ENCODE peak calls at places on chromosomes 2 and 18, in eight cellular contexts. M is cardiac muscle cell; N is MM.1S; L is heart left ventricle; O is WERI-Rb-1; X is right atrium auricular region; W is IMR-90; V is naive thymus-derived CD4-positive, alpha-beta T cell. I is an unnamed sample.

GRCh38 chr2:56134861-56135260 is 48.9 kb upstream of the CCDC85A start:
- DNase-seq in M (no peak), N (no peak), L (no peak), O (no peak), X (no peak), W (no peak), V (no peak), I (no peak)

GRCh38 chr2:48504647-48505327 is 25.2 kb upstream of the STON1 start:
- DNase-seq in M (no peak), N (no peak), L (no peak), O (no peak), X (no peak), W (peak), V (no peak), I (no peak)

GRCh38 chr2:233153146-233153798 is 93.1 kb downstream of the INPP5D start:
- DNase-seq in M (no peak), N (no peak), L (no peak), O (no peak), X (no peak), W (no peak), V (no peak), I (no peak)

GRCh38 chr2:15923597-15923996 is 16.8 kb upstream of the MYCN start:
- DNase-seq in M (no peak), N (no peak), L (no peak), O (no peak), X (no peak), W (no peak), V (no peak), I (no peak)

GRCh38 chr2:238426568-238427434 is at the start of gene ASB1:
- DNase-seq in M (peak), N (peak), L (peak), O (peak), X (peak), W (peak), V (peak), I (peak)

GRCh38 chr2:203510256-203510940 is 24.7 kb downstream of the RAPH1 start:
- DNase-seq in M (no peak), N (no peak), L (no peak), O (no peak), X (no peak), W (no peak), V (no peak), I (no peak)

GRCh38 chr18:48795696-48796095 is 155.1 kb downstream of the SMAD7 start:
- DNase-seq in M (no peak), N (no peak), L (no peak), O (no peak), X (no peak), W (no peak), V (no peak), I (no peak)

GRCh38 chr2:204713211-204713610 is 167.9 kb downstream of the PARD3B start:
- DNase-seq in M (no peak), N (no peak), L (no peak), O (no peak), X (no peak), W (no peak), V (no peak), I (no peak)

GRCh38 chr2:38571186-38571585 is 31.5 kb downstream of the HNRNPLL start:
- DNase-seq in M (no peak), N (no peak), L (no peak), O (no peak), X (no peak), W (no peak), V (no peak), I (no peak)

GRCh38 chr18:8667846-8668245 is 37.5 kb upstream of the MTCL1 start:
- DNase-seq in M (no peak), N (no peak), L (no peak), O (no peak), X (no peak), W (peak), V (no peak), I (no peak)

GRCh38 chr2:129233751-129234406 is 745.6 kb upstream of the RAB6C start:
- DNase-seq in M (peak), N (no peak), L (no peak), O (peak), X (no peak), W (no peak), V (no peak), I (no peak)

GRCh38 chr2:9796056-9796792 is 47.0 kb upstream of the TAF1B start:
- DNase-seq in M (peak), N (no peak), L (peak), O (peak), X (no peak), W (no peak), V (no peak), I (no peak)

GRCh38 chr2:16623046-16623445 is 42.6 kb downstream of the CYRIA start:
- DNase-seq in M (no peak), N (no peak), L (no peak), O (no peak), X (no peak), W (peak), V (no peak), I (no peak)

DNA sequence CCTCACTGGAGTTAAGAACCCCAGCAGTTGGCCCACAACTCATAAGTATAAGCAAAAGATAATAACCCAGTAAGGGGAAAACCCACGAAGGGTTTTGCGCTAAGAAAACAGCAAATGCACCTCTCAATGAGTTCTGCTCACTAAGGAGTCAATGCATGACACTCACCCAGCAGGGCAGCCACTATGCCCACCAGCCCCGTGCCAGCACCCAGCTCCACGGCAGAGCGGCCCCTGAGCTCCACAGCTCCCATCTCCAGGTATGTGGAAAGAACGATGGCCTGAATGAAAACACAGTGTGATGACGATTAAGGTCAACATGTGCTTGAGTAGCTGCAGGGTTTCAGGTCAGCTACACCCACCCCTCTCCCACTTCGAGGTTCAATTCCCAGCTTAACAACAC is 3.6 kb downstream of the METTL21A start:
- DNase-seq in M (no peak), N (no peak), L (no peak), O (no peak), X (no peak), W (no peak), V (peak), I (no peak)
- H3K27ac ChIP-seq in M (no peak), N (no peak), L (no peak), O (no peak), X (no peak), W (no peak), V (peak), I (no peak)

GRCh38 chr2:195834836-195835235 is 177.8 kb downstream of the SLC39A10 start:
- DNase-seq in M (no peak), N (no peak), L (no peak), O (no peak), X (no peak), W (no peak), V (no peak), I (no peak)

GRCh38 chr2:195836002-195836401 is 179.0 kb downstream of the SLC39A10 start:
- DNase-seq in M (no peak), N (no peak), L (no peak), O (no peak), X (no peak), W (no peak), V (no peak), I (no peak)

GRCh38 chr2:195830968-195831810 is 174.2 kb downstream of the SLC39A10 start:
- DNase-seq in M (peak), N (no peak), L (no peak), O (no peak), X (no peak), W (peak), V (no peak), I (no peak)
- H3K27ac ChIP-seq in M (no peak), N (no peak), L (no peak), O (no peak), X (no peak), W (no peak), V (no peak), I (no peak)

GRCh38 chr2:46002507-46002883 is 294.7 kb upstream of the EPAS1 start:
- DNase-seq in M (no peak), N (no peak), L (no peak), O (no peak), X (no peak), W (peak), V (no peak), I (no peak)
- H3K27ac ChIP-seq in M (no peak), N (no peak), L (peak), O (no peak), X (peak), W (peak), V (no peak), I (peak)

GRCh38 chr2:230777681-230778080 is 65.0 kb downstream of the CAB39 start:
- DNase-seq in M (no peak), N (no peak), L (no peak), O (no peak), X (no peak), W (peak), V (no peak), I (no peak)

GRCh38 chr2:230772189-230772588 is 59.5 kb downstream of the CAB39 start:
- DNase-seq in M (no peak), N (no peak), L (no peak), O (no peak), X (no peak), W (no peak), V (no peak), I (no peak)

GRCh38 chr2:230773039-230773773 is 60.6 kb downstream of the CAB39 start:
- DNase-seq in M (no peak), N (no peak), L (no peak), O (no peak), X (no peak), W (no peak), V (peak), I (no peak)

GRCh38 chr2:230775737-230776136 is 63.1 kb downstream of the CAB39 start:
- DNase-seq in M (no peak), N (no peak), L (no peak), O (no peak), X (no peak), W (no peak), V (no peak), I (no peak)

DNA sequence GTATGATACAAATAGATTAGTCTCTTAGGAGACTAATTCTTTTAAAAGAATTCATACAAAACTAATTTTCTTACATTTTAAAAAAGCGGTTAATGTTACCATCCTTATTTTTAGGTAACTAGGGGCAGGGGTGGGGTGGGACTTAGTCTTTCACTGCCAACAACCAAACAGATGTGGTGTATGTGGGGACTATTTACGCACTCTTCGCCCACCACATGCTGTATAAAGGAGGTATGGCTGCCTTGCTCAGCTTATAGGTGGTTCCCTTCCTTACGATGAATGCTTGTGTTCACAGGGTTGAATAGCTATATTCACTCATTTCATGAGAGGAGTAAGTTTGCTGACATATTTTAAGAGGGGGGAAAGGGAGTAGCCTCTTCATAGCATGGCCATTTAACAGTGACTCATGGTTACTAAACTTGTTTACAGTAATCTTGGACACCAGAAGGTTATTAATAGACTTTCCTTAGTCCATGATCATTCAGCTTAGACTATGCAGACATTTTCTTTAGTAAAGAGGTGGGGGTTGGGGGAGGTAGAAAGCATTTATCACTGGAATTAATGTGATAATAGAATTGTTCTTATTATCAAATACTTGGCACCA is 61.8 kb downstream of the CAB39 start:
- DNase-seq in M (no peak), N (no peak), L (no peak), O (no peak), X (no peak), W (peak), V (no peak), I (no peak)
- H3K27ac ChIP-seq in M (no peak), N (no peak), L (no peak), O (no peak), X (peak), W (peak), V (no peak), I (peak)

GRCh38 chr2:158325031-158325781 is 131.3 kb downstream of the CCDC148 start:
- DNase-seq in M (no peak), N (no peak), L (no peak), O (no peak), X (no peak), W (peak), V (no peak), I (no peak)
- H3K27ac ChIP-seq in M (peak), N (no peak), L (no peak), O (no peak), X (no peak), W (no peak), V (no peak), I (no peak)

GRCh38 chr2:163528640-163529217 is 207.1 kb downstream of the FIGN start:
- DNase-seq in M (no peak), N (no peak), L (no peak), O (no peak), X (no peak), W (no peak), V (no peak), I (no peak)
- H3K27ac ChIP-seq in M (no peak), N (no peak), L (no peak), O (no peak), X (no peak), W (no peak), V (no peak), I (no peak)

DNA sequence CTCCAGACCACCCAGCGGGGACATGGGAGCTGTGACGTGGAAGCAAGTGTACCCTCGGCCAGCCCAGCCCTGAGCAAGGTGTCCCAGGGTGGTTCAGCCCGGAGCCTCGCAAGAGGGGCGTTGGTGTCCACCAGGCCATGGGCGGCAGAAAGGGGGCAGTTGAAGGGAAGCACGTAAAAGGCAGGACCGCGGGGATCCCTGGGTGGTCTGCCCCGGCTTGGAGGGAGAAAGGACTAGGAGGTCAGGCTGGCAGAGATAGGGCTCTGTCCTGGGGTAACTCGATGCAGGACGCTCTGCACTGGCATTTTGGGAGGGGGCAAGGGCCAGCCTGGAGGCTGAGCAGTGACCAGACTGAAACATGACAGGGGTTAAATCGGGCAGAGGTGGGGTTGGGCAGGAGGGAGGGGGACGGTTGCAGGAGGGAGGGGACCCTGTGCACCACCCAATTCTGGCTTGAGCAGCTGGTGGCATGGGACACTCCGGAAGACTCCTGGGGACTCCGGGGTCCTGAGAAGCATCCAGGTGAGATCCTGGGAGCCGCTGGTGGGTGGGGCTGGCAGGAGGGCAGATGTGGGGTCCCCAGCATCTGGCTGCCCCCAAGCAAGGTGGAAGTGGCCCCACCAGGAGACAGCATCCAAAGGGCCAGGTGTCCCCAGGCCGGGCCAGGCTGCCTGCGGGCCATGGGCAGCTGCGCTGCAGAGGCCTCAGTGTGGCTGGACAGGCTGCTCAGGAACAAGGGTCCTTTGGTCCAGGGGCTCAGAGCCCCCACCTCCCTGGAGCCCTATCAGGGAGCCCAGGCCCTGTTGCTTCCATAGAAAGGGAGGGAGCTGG is 46.8 kb upstream of the GPC1 start:
- DNase-seq in M (no peak), N (no peak), L (peak), O (no peak), X (no peak), W (no peak), V (no peak), I (peak)
- H3K27ac ChIP-seq in M (no peak), N (no peak), L (no peak), O (no peak), X (no peak), W (peak), V (no peak), I (no peak)

GRCh38 chr2:20446280-20446916 is 476 bp upstream of the RHOB start:
- DNase-seq in M (no peak), N (no peak), L (peak), O (peak), X (no peak), W (no peak), V (no peak), I (peak)

GRCh38 chr2:20446917-20447436 is at the start of gene RHOB:
- DNase-seq in M (peak), N (peak), L (peak), O (peak), X (peak), W (peak), V (peak), I (peak)

GRCh38 chr2:20443276-20443920 is 3.5 kb upstream of the RHOB start:
- DNase-seq in M (peak), N (peak), L (no peak), O (peak), X (peak), W (peak), V (no peak), I (peak)

GRCh38 chr2:20444993-20445910 is 1.6 kb upstream of the RHOB start:
- DNase-seq in M (no peak), N (no peak), L (no peak), O (peak), X (peak), W (no peak), V (no peak), I (peak)

DNA sequence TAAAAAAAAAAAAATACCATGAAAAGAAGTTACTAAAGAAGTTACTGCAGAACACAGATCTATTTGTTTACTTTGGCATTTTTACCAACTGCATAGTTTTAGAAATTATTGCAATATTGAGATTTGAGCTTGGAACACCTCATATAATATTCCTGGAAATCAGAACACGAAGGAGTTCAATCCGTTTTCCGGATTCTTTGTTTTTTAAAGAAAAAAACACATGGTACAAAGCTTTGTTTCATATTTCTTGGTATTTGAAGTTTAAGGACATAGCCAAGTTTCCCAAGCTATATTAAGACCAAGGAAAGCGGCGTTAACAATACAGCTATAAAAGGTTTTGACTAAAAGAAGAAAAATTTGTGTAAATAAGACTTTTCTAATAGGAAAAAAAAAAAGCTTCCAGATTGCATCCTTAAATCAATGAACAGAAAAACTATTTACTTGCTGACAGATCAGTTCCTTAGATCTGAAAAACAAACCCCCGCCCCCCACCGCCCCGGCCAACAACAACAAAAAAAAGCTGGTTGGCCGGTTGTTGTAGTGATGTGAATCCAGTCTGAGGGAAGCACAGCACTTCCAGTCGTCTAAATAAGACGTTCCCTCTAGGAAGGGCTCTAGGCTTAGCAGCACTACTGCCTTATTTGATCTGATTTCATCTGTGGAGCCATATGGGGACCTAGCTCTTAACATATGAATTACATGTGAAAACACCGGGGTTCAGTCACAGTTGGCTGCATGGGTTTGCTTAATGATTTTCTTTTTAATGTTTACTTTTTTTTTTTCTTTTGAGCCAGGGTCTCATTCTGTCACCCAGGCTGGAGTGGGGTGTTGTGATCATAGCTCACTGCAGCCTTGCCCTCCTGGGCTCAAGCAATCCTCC is 2.5 kb upstream of the RHOB start:
- DNase-seq in M (no peak), N (no peak), L (no peak), O (peak), X (peak), W (no peak), V (no peak), I (peak)
- H3K27ac ChIP-seq in M (no peak), N (no peak), L (peak), O (peak), X (peak), W (no peak), V (no peak), I (peak)